ENCODE peak calls at places on chromosome 21, in seven cellular contexts. One of them, this sample, is unnamed.

GRCh38 chr21:46229133-46229922 is 754 bp upstream of the LSS start:
- DNase-seq in H9: no peak
- DNase-seq in IMR-90: no peak
- DNase-seq in H1: peak
- DNase-seq in neuronal stem cell: peak
- DNase-seq in mesendoderm: peak
- DNase-seq in mesenchymal stem cell: no peak
- DNase-seq in this sample: no peak

GRCh38 chr21:16492356-16492755 is 762.6 kb downstream of the USP25 start:
- DNase-seq in IMR-90: no peak
- DNase-seq in neuronal stem cell: no peak
- DNase-seq in mesendoderm: no peak
- DNase-seq in H1: no peak
- DNase-seq in mesenchymal stem cell: no peak
- DNase-seq in H9: no peak
- DNase-seq in this sample: no peak

GRCh38 chr21:37636152-37636860 is 269.7 kb downstream of the DYRK1A start:
- DNase-seq in neuronal stem cell: no peak
- DNase-seq in H1: no peak
- DNase-seq in H9: no peak
- DNase-seq in mesenchymal stem cell: peak
- DNase-seq in mesendoderm: no peak
- DNase-seq in IMR-90: peak
- DNase-seq in this sample: peak

GRCh38 chr21:25881524-25882376 is 147.0 kb downstream of the GABPA start:
- DNase-seq in H9: peak
- DNase-seq in IMR-90: peak
- DNase-seq in mesendoderm: peak
- DNase-seq in neuronal stem cell: peak
- DNase-seq in H1: no peak
- DNase-seq in mesenchymal stem cell: peak
- DNase-seq in this sample: peak

GRCh38 chr21:39637971-39638628 is 25.4 kb downstream of the B3GALT5 start:
- DNase-seq in H9: no peak
- DNase-seq in IMR-90: no peak
- DNase-seq in H1: no peak
- DNase-seq in neuronal stem cell: no peak
- DNase-seq in mesenchymal stem cell: no peak
- DNase-seq in mesendoderm: no peak
- DNase-seq in this sample: no peak

GRCh38 chr21:15203740-15204139 is 138.9 kb upstream of the NRIP1 start:
- DNase-seq in H9: no peak
- DNase-seq in H1: no peak
- DNase-seq in neuronal stem cell: no peak
- DNase-seq in IMR-90: no peak
- DNase-seq in mesendoderm: peak
- DNase-seq in mesenchymal stem cell: no peak
- DNase-seq in this sample: no peak

GRCh38 chr21:42644223-42645208 is 8.9 kb upstream of the PDE9A start:
- DNase-seq in H1: no peak
- DNase-seq in neuronal stem cell: no peak
- DNase-seq in IMR-90: peak
- DNase-seq in mesenchymal stem cell: peak
- DNase-seq in mesendoderm: no peak
- DNase-seq in H9: no peak
- DNase-seq in this sample: no peak

GRCh38 chr21:39083377-39084008 is 99.8 kb downstream of the PSMG1 start:
- DNase-seq in H1: no peak
- DNase-seq in H9: no peak
- DNase-seq in neuronal stem cell: no peak
- DNase-seq in IMR-90: no peak
- DNase-seq in mesendoderm: peak
- DNase-seq in mesenchymal stem cell: peak
- DNase-seq in this sample: peak

GRCh38 chr21:28856588-28857250 is 136.0 kb downstream of the LTN1 start:
- DNase-seq in H1: no peak
- DNase-seq in mesenchymal stem cell: no peak
- DNase-seq in mesendoderm: peak
- DNase-seq in H9: peak
- DNase-seq in IMR-90: no peak
- DNase-seq in neuronal stem cell: peak
- DNase-seq in this sample: no peak

GRCh38 chr21:25764065-25764464 is 29.3 kb downstream of the GABPA start:
- DNase-seq in H1: no peak
- DNase-seq in mesenchymal stem cell: no peak
- DNase-seq in mesendoderm: no peak
- DNase-seq in H9: no peak
- DNase-seq in neuronal stem cell: no peak
- DNase-seq in IMR-90: no peak
- DNase-seq in this sample: no peak

GRCh38 chr21:37582613-37583012 is 216.0 kb downstream of the DYRK1A start:
- DNase-seq in neuronal stem cell: no peak
- DNase-seq in mesendoderm: peak
- DNase-seq in H1: no peak
- DNase-seq in IMR-90: peak
- DNase-seq in H9: no peak
- DNase-seq in mesenchymal stem cell: peak
- DNase-seq in this sample: peak

GRCh38 chr21:35779690-35780570 is 280.4 kb downstream of the SETD4 start:
- DNase-seq in mesenchymal stem cell: peak
- DNase-seq in IMR-90: peak
- DNase-seq in H9: no peak
- DNase-seq in H1: no peak
- DNase-seq in mesendoderm: no peak
- DNase-seq in neuronal stem cell: no peak
- DNase-seq in this sample: no peak

GRCh38 chr21:29349702-29350101 is 51.0 kb downstream of the BACH1 start:
- DNase-seq in IMR-90: no peak
- DNase-seq in H9: no peak
- DNase-seq in neuronal stem cell: no peak
- DNase-seq in H1: no peak
- DNase-seq in mesenchymal stem cell: no peak
- DNase-seq in mesendoderm: no peak
- DNase-seq in this sample: no peak

GRCh38 chr21:24590261-24590660 is 1017.0 kb downstream of the MRPL39 start:
- DNase-seq in IMR-90: no peak
- DNase-seq in H1: no peak
- DNase-seq in mesenchymal stem cell: no peak
- DNase-seq in neuronal stem cell: no peak
- DNase-seq in mesendoderm: no peak
- DNase-seq in H9: no peak
- DNase-seq in this sample: no peak

GRCh38 chr21:38794978-38795377 is 10.8 kb upstream of the ETS2 start:
- DNase-seq in IMR-90: no peak
- DNase-seq in neuronal stem cell: no peak
- DNase-seq in H9: no peak
- DNase-seq in mesendoderm: no peak
- DNase-seq in H1: no peak
- DNase-seq in mesenchymal stem cell: no peak
- DNase-seq in this sample: peak

GRCh38 chr21:20877976-20878375 is 120.2 kb upstream of the NCAM2 start:
- DNase-seq in IMR-90: no peak
- DNase-seq in mesenchymal stem cell: no peak
- DNase-seq in H1: no peak
- DNase-seq in mesendoderm: no peak
- DNase-seq in H9: no peak
- DNase-seq in neuronal stem cell: no peak
- DNase-seq in this sample: no peak

DNA sequence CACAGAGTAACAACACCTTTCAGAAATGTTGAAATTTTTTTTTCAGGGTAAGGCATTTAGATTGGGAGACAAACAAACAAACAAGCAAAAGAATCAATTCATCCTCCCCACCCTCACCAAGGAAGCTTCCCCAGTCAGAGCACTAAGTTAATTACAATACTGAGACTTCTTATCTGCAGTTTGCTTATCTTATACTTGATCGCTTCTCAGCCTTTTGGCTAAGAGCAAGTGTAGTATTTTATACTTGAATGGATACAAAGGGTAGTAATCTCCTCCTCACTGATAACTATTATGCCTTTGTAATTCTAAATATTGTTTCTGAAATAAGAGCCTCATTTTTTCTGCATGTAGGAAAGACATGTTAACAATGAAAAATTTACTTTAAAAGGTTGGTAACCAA is 54.4 kb downstream of the ADAMTS5 start:
- DNase-seq in mesendoderm: peak
- DNase-seq in IMR-90: no peak
- DNase-seq in H9: no peak
- DNase-seq in neuronal stem cell: no peak
- DNase-seq in mesenchymal stem cell: no peak
- DNase-seq in H1: no peak
- DNase-seq in this sample: no peak
- H4K8ac ChIP-seq in mesendoderm: no peak
- H4K8ac ChIP-seq in IMR-90: no peak
- H4K8ac ChIP-seq in H9: no peak
- H4K8ac ChIP-seq in neuronal stem cell: no peak
- H4K8ac ChIP-seq in mesenchymal stem cell: no peak
- H4K8ac ChIP-seq in H1: no peak
- H4K8ac ChIP-seq in this sample: no peak

GRCh38 chr21:44867999-44868700 is 5.3 kb downstream of the PTTG1IP start:
- DNase-seq in mesendoderm: no peak
- DNase-seq in H1: no peak
- DNase-seq in IMR-90: no peak
- DNase-seq in H9: no peak
- DNase-seq in neuronal stem cell: no peak
- DNase-seq in mesenchymal stem cell: no peak
- DNase-seq in this sample: no peak
- H3K23ac ChIP-seq in mesendoderm: no peak
- H3K23ac ChIP-seq in H1: no peak
- H3K23ac ChIP-seq in IMR-90: peak
- H3K23ac ChIP-seq in H9: no peak
- H3K23ac ChIP-seq in neuronal stem cell: no peak
- H3K23ac ChIP-seq in mesenchymal stem cell: no peak
- H3K23ac ChIP-seq in this sample: no peak

DNA sequence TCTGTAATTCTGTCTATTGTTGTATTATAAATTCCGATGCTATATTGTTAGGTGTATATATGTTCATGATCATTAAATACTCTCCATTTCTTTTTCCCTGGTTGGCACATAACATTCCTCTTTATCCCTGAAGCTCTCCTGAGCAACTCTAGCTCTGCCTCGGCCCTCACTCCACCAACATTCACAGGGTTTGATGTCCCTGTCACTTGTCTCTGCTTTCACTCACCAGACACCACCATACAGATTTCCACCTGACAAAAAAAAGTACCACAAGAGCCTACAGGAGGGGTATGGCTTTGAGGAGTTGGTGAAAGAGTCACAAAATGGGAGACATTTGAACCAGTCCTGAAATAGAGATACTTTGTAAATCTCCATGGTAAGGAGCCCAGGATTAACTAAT is 8.8 kb upstream of the TSPEAR start:
- DNase-seq in mesenchymal stem cell: no peak
- DNase-seq in neuronal stem cell: no peak
- DNase-seq in IMR-90: no peak
- DNase-seq in H9: peak
- DNase-seq in mesendoderm: no peak
- DNase-seq in H1: no peak
- DNase-seq in this sample: no peak
- H4K8ac ChIP-seq in mesenchymal stem cell: no peak
- H4K8ac ChIP-seq in neuronal stem cell: no peak
- H4K8ac ChIP-seq in IMR-90: no peak
- H4K8ac ChIP-seq in H9: no peak
- H4K8ac ChIP-seq in mesendoderm: no peak
- H4K8ac ChIP-seq in H1: no peak
- H4K8ac ChIP-seq in this sample: no peak

DNA sequence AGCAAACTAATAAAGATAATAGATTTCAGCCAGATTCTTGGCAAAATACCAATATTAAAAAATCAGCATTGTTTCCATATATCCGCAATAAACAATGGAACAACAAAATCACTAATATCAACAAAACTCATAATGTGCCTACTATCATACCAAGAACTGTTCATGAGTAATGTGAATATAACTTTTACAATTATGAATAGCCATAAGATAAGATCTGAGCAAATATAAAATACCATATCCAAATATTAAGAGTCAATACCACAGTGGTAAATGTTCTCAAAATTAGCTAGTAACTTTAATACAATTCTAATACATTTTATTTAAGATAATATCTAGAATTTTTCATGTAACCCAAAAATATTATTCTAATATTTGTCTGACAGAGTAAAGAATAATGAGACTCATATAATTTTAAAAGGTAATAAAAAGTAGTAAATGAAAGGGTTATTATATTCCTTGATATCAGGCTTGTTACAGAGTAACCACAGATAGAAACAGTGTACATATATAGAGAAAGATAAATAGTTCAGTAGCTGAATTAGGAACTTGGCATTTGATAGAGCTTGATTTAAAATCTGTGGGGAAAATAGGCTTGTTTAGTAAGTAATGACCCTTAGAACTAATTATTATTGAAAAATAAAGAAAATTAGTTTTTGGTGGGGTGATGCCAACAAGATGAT is 2126.6 kb downstream of the MRPL39 start:
- DNase-seq in mesendoderm: no peak
- DNase-seq in H9: no peak
- DNase-seq in mesenchymal stem cell: no peak
- DNase-seq in IMR-90: no peak
- DNase-seq in H1: no peak
- DNase-seq in neuronal stem cell: no peak
- DNase-seq in this sample: no peak
- H3K23ac ChIP-seq in mesendoderm: no peak
- H3K23ac ChIP-seq in H9: no peak
- H3K23ac ChIP-seq in mesenchymal stem cell: no peak
- H3K23ac ChIP-seq in IMR-90: no peak
- H3K23ac ChIP-seq in H1: no peak
- H3K23ac ChIP-seq in neuronal stem cell: no peak
- H3K23ac ChIP-seq in this sample: no peak

DNA sequence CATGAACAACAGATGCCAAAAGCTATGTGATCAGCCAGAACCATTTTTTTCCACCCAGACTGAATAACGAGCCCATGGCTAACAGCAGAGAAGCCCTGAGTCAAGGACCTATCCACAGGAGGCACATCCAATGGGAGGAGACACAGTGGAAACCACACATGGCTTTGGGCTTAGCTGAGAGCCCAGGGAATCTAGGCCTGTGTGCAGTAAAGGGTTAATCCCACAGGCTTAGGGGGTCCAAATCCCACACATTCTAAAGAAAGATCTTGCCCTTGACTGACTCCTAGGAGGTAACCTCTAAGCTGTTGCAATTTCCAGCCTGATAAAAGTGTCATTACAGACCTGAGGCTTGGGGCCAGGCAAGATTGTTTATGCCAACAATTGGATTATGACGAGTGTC is 194.5 kb downstream of the DSCAM start:
- DNase-seq in mesendoderm: peak
- DNase-seq in H1: no peak
- DNase-seq in mesenchymal stem cell: no peak
- DNase-seq in neuronal stem cell: no peak
- DNase-seq in IMR-90: no peak
- DNase-seq in H9: no peak
- DNase-seq in this sample: no peak
- H4K8ac ChIP-seq in mesendoderm: no peak
- H4K8ac ChIP-seq in H1: no peak
- H4K8ac ChIP-seq in mesenchymal stem cell: no peak
- H4K8ac ChIP-seq in neuronal stem cell: no peak
- H4K8ac ChIP-seq in IMR-90: no peak
- H4K8ac ChIP-seq in H9: no peak
- H4K8ac ChIP-seq in this sample: no peak

This sample was measured in trophoblast cell.